ENCODE peak calls at places on chromosomes 4 and X, in six cellular contexts. J is Peyer's patch, N is ovary, U is tibial nerve, H is stomach, K is thoracic aorta. G is an unnamed sample. For H3K4me1, the result is how much of the 10 kb centered on the place peaks cover.

GRCh38 chr4:52911684-52912294 is 49.7 kb downstream of the RASL11B start:
- DNase-seq in J (peak), N (peak), U (peak), H (peak), K (no peak), G (peak)

GRCh38 chr4:16916719-16917337 is 18.4 kb upstream of the LDB2 start:
- DNase-seq in J (peak), N (no peak), U (no peak), H (peak), K (no peak), G (peak)

GRCh38 chrX:137171626-137172025 is 137.8 kb upstream of the GPR101 start:
- DNase-seq in J (no peak), N (no peak), U (no peak), H (no peak), K (no peak), G (no peak)

GRCh38 chr4:68249434-68249833 is 3.9 kb upstream of the TMPRSS11B start:
- DNase-seq in J (no peak), N (no peak), U (no peak), H (no peak), K (no peak), G (no peak)

GRCh38 chr4:110533940-110534339 is 58.0 kb downstream of the ENPEP start:
- DNase-seq in J (no peak), N (no peak), U (no peak), H (no peak), K (no peak), G (no peak)

GRCh38 chrX:109684136-109684535 is 48.9 kb downstream of the ACSL4 start:
- DNase-seq in J (no peak), N (no peak), U (no peak), H (no peak), K (no peak), G (no peak)

GRCh38 chr4:85369703-85370380 is 105.1 kb upstream of the ARHGAP24 start:
- DNase-seq in J (no peak), N (no peak), U (no peak), H (no peak), K (no peak), G (no peak)

GRCh38 chrX:150361777-150362351 is 1.3 kb upstream of the MAMLD1 start:
- DNase-seq in J (no peak), N (peak), U (no peak), H (no peak), K (no peak), G (no peak)

GRCh38 chr4:40335508-40335860 is 351 bp downstream of the CHRNA9 start:
- DNase-seq in J (no peak), N (no peak), U (no peak), H (no peak), K (no peak), G (no peak)

GRCh38 chr4:184097240-184097619 is 120.4 kb downstream of the ENPP6 start:
- DNase-seq in J (peak), N (peak), U (peak), H (peak), K (no peak), G (no peak)
- H3K4me1 ChIP-seq in J (under half), N (under half), U (under half), H (under half), K (under half), G (under half)

GRCh38 chr4:2930821-2931764 is 32.1 kb downstream of the NOP14 start:
- DNase-seq in J (peak), N (peak), U (no peak), H (peak), K (peak), G (no peak)

GRCh38 chr4:2932951-2933565 is 30.1 kb downstream of the NOP14 start:
- DNase-seq in J (peak), N (peak), U (no peak), H (peak), K (no peak), G (no peak)

GRCh38 chr4:2931765-2932560 is 31.2 kb downstream of the NOP14 start:
- DNase-seq in J (peak), N (peak), U (peak), H (peak), K (peak), G (peak)

GRCh38 chr4:2933566-2934076 is 29.6 kb downstream of the NOP14 start:
- DNase-seq in J (peak), N (no peak), U (no peak), H (no peak), K (peak), G (no peak)

GRCh38 chr4:2932561-2932950 is 30.6 kb downstream of the NOP14 start:
- DNase-seq in J (peak), N (peak), U (no peak), H (peak), K (no peak), G (no peak)
- H3K4me1 ChIP-seq in J (under half), N (under half), U (under half), H (half or more), K (under half), G (half or more)

GRCh38 chr4:94722748-94723147 is 35.0 kb upstream of the BMPR1B start:
- DNase-seq in J (no peak), N (no peak), U (no peak), H (no peak), K (no peak), G (no peak)
- H3K4me1 ChIP-seq in J (under half), N (under half), U (under half), H (under half), K (under half), G (under half)

GRCh38 chr4:173192375-173193162 is 24.0 kb downstream of the GALNT7 start:
- DNase-seq in J (no peak), N (no peak), U (no peak), H (no peak), K (no peak), G (no peak)

GRCh38 chr4:173194175-173194574 is 25.6 kb downstream of the GALNT7 start:
- DNase-seq in J (no peak), N (no peak), U (no peak), H (no peak), K (no peak), G (no peak)

GRCh38 chr4:173189117-173189693 is 20.6 kb downstream of the GALNT7 start:
- DNase-seq in J (no peak), N (no peak), U (no peak), H (no peak), K (no peak), G (no peak)

GRCh38 chr4:173188648-173189047 is 20.0 kb downstream of the GALNT7 start:
- DNase-seq in J (no peak), N (no peak), U (no peak), H (no peak), K (no peak), G (no peak)

DNA sequence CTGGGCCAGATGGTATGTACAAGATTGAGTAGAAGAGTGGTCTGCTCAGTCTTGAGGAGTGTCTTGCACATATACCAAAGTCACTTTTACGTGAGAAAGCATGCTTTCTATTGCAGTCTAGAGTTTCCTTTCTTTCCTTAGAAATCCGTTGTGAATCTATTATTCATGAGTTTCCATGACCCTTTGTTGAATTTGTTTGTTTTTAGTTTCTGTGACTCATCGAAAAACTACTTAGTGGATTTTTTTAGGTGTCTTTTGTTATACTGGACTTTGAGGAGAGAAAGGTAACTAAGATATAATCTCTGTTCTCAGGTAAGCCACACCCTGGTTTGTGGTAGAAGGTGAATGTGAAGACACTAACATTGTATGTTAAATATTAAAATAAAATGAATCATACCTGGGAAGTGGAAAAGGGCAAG is 23.0 kb downstream of the GALNT7 start:
- DNase-seq in J (no peak), N (no peak), U (no peak), H (no peak), K (no peak), G (no peak)
- H3K4me1 ChIP-seq in J (under half), N (under half), U (under half), H (half or more), K (under half), G (under half)

GRCh38 chr4:26330946-26331345 is 10.1 kb downstream of the RBPJ start:
- DNase-seq in J (no peak), N (no peak), U (no peak), H (no peak), K (no peak), G (no peak)

GRCh38 chr4:26325191-26325590 is 4.4 kb downstream of the RBPJ start:
- DNase-seq in J (no peak), N (no peak), U (no peak), H (no peak), K (no peak), G (no peak)

GRCh38 chr4:26323807-26324206 is 3.0 kb downstream of the RBPJ start:
- DNase-seq in J (no peak), N (no peak), U (no peak), H (no peak), K (no peak), G (no peak)

GRCh38 chr4:26330186-26330787 is 9.5 kb downstream of the RBPJ start:
- DNase-seq in J (no peak), N (no peak), U (no peak), H (no peak), K (no peak), G (no peak)

DNA sequence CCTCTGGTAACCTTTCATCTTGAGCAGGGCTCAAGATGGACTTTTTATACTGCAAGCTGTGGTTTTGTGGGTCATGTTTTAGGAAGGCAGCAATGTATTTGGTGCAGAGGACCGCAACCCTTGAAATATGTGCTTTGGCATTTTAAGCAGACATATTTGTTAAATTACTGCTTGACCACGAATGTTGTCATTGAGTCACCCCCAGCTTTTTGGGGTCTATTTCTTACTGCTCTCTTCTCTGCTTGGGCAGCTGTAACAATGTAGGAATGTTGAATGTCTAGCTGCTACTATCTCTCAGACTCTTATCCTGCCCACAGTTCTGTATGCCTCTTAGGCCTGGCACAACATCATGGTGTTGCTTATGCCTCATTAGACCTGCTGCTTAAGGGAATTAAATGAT is 6.0 kb downstream of the RBPJ start:
- DNase-seq in J (no peak), N (no peak), U (no peak), H (no peak), K (no peak), G (no peak)
- H3K4me1 ChIP-seq in J (under half), N (under half), U (under half), H (half or more), K (under half), G (under half)

GRCh38 chr4:8434251-8435073 is 6.1 kb downstream of the ACOX3 start:
- DNase-seq in J (no peak), N (no peak), U (no peak), H (no peak), K (no peak), G (no peak)
- H3K4me1 ChIP-seq in J (under half), N (under half), U (under half), H (half or more), K (under half), G (under half)

DNA sequence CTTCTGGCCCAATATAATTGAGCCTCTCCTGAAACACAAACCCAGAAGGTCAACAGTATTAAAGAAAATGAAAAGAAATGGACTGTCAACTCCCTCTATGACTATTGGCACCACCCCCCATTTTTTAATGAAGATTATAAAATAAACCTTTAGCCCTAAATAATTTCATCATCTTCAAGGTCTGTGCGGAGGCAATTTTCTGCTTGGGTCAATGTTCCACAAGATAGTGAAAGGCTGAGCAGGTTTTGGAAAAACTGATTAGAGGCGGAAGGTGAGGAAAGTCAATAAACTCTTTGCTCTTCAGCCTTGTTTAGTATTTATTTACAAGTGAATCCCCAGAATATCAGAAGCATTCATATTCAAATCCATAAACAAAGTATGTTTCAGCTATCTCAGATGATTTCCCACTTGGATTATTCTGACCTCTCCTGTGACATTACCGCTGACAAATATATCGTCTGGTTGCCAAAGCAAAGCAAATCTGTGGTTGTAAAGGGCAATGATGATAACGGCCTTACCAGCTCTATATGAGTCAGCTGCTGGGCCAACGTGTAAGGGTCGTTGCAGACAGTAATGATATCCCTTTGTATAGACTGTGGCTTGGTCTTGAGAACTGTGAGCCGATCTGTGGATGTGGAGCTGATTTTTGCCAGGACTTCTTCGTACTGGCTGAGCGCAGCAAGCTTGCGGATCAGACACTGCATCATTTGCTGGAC is 24.0 kb downstream of the RASGEF1B start:
- DNase-seq in J (peak), N (no peak), U (no peak), H (no peak), K (no peak), G (no peak)
- H3K4me1 ChIP-seq in J (under half), N (under half), U (under half), H (under half), K (under half), G (under half)